ENCODE peak calls at places on chromosomes 4 and X, in nine cellular contexts. I is psoas muscle; Y is tibial artery; A is heart right ventricle; L is iPS DF 6.9; C is neural progenitor cell; Q is esophagus muscularis mucosa; B is heart left ventricle; F is CD8-positive, alpha-beta memory T cell. J is an unnamed sample.

GRCh38 chr4:139978692-139979091 is 175.3 kb downstream of the MAML3 start:
- DNase-seq in I (no peak), Y (no peak), A (no peak), L (no peak), C (no peak), Q (no peak), B (no peak), F (no peak), J (no peak)

GRCh38 chrX:1528186-1528883 is 8.7 kb downstream of the P2RY8 start:
- DNase-seq in I (no peak), Y (no peak), A (no peak), L (no peak), C (no peak), Q (no peak), B (no peak), F (no peak), J (no peak)

GRCh38 chr4:176964116-176964691 is 171.5 kb upstream of the VEGFC start:
- DNase-seq in I (no peak), Y (no peak), A (no peak), L (peak; percentile 13), C (no peak), Q (no peak), B (no peak), F (no peak), J (no peak)

GRCh38 chr4:64625438-64625837 is 216.2 kb upstream of the TECRL start:
- DNase-seq in I (no peak), Y (no peak), A (no peak), L (no peak), C (no peak), Q (no peak), B (no peak), F (no peak), J (no peak)

GRCh38 chrX:19886375-19886774 is 1.0 kb downstream of the SH3KBP1 start:
- DNase-seq in I (no peak), Y (no peak), A (no peak), L (no peak), C (peak; percentile 15), Q (no peak), B (no peak), F (no peak), J (no peak)

GRCh38 chr4:186932631-186933150 is 209.0 kb upstream of the FAT1 start:
- DNase-seq in I (no peak), Y (no peak), A (no peak), L (no peak), C (no peak), Q (no peak), B (no peak), F (no peak), J (no peak)

GRCh38 chr4:173014113-173014558 is 154.5 kb upstream of the GALNT7 start:
- DNase-seq in I (no peak), Y (no peak), A (peak; percentile 13), L (peak; percentile 68), C (peak; percentile 83), Q (no peak), B (peak; percentile 26), F (no peak), J (no peak)

GRCh38 chr4:89305712-89306437 is 1.7 kb downstream of the GPRIN3 start:
- DNase-seq in I (no peak), Y (no peak), A (no peak), L (no peak), C (no peak), Q (no peak), B (no peak), F (no peak), J (peak; percentile 34)

GRCh38 chr4:150886597-150886996 is 128.5 kb downstream of the LRBA start:
- DNase-seq in I (no peak), Y (no peak), A (no peak), L (no peak), C (no peak), Q (no peak), B (no peak), F (no peak), J (no peak)

GRCh38 chr4:51858605-51859211 is 15.8 kb downstream of the DCUN1D4 start:
- DNase-seq in I (no peak), Y (no peak), A (no peak), L (no peak), C (no peak), Q (peak; percentile 29), B (no peak), F (no peak), J (no peak)

GRCh38 chr4:187124311-187124710 is 400.7 kb upstream of the FAT1 start:
- DNase-seq in I (no peak), Y (no peak), A (no peak), L (no peak), C (peak; percentile 57), Q (no peak), B (no peak), F (no peak), J (no peak)

GRCh38 chr4:106301393-106302084 is 14.5 kb downstream of the TBCK start:
- DNase-seq in I (no peak), Y (no peak), A (no peak), L (no peak), C (no peak), Q (no peak), B (no peak), F (no peak), J (no peak)

GRCh38 chrX:70128071-70128470 is 5.2 kb upstream of the IGBP1 start:
- DNase-seq in I (no peak), Y (no peak), A (no peak), L (no peak), C (peak; percentile 9), Q (no peak), B (no peak), F (no peak), J (no peak)

GRCh38 chrX:112163916-112164315 is 81.3 kb upstream of the TRPC5 start:
- DNase-seq in I (no peak), Y (no peak), A (no peak), L (no peak), C (no peak), Q (no peak), B (no peak), F (no peak), J (no peak)

GRCh38 chrX:10486373-10486772 is 134.0 kb downstream of the MID1 start:
- DNase-seq in I (peak; percentile 6), Y (no peak), A (no peak), L (no peak), C (no peak), Q (no peak), B (no peak), F (no peak), J (no peak)

GRCh38 chr4:27248829-27249228 is 388.2 kb downstream of the STIM2 start:
- DNase-seq in I (no peak), Y (no peak), A (no peak), L (no peak), C (no peak), Q (no peak), B (no peak), F (no peak), J (no peak)

GRCh38 chr4:110518889-110519490 is 43.0 kb downstream of the ENPEP start:
- DNase-seq in I (no peak), Y (no peak), A (no peak), L (no peak), C (peak; percentile 38), Q (no peak), B (no peak), F (peak; percentile 6), J (peak; percentile 15)

GRCh38 chr4:77074961-77075855 is 581 bp downstream of the CCNI start:
- DNase-seq in I (peak; percentile 81), Y (peak; percentile 80), A (peak; percentile 86), L (no peak), C (peak; percentile 80), Q (peak; percentile 94), B (peak; percentile 85), F (peak; percentile 69), J (peak; percentile 69)

GRCh38 chr4:142813388-142813787 is 32.7 kb downstream of the INPP4B start:
- DNase-seq in I (no peak), Y (no peak), A (no peak), L (no peak), C (no peak), Q (no peak), B (no peak), F (no peak), J (no peak)

DNA sequence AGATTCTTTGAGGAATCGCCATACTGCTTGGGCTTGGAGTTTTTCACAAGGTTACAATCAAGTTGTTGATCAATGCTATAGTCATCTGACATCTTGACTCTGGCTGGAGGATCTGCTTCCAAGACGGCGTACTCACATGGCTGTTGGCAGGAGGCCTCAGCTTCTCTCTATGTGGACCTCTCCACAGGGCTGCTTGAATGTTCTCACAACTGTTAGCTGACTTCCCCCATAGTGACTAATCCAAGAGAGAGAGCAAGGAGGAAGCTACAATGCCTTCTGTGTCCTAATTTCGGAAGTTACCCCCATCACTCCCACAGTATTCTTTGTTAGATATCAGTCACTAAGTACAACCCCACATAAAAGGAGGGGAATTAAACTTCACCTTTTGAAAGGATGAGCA is 10.3 kb downstream of the EGFL6 start:
- DNase-seq in I (no peak), Y (no peak), A (no peak), L (no peak), C (no peak), Q (no peak), B (no peak), F (no peak), J (no peak)
- H3K4me1 ChIP-seq in I (no peaks in the 10 kb centered on the region), Y (no peaks in the 10 kb centered on the region), A (no peaks in the 10 kb centered on the region), L (no peaks in the 10 kb centered on the region), C (no peaks in the 10 kb centered on the region), Q (no peaks in the 10 kb centered on the region), B (no peaks in the 10 kb centered on the region), F (no peaks in the 10 kb centered on the region), J (no peaks in the 10 kb centered on the region)

GRCh38 chrX:153653556-153653955 is 6.6 kb downstream of the DUSP9 start:
- DNase-seq in I (no peak), Y (no peak), A (no peak), L (no peak), C (no peak), Q (no peak), B (no peak), F (no peak), J (no peak)

GRCh38 chrX:153662266-153662665 is 11.3 kb downstream of the PNCK start:
- DNase-seq in I (peak; percentile 43), Y (peak; percentile 40), A (peak; percentile 16), L (no peak), C (peak; percentile 64), Q (no peak), B (no peak), F (peak; percentile 35), J (peak; percentile 59)

GRCh38 chrX:153657161-153657560 is 10.2 kb downstream of the DUSP9 start:
- DNase-seq in I (no peak), Y (no peak), A (no peak), L (no peak), C (no peak), Q (no peak), B (no peak), F (no peak), J (no peak)

GRCh38 chrX:153659268-153659667 is 12.3 kb downstream of the DUSP9 start:
- DNase-seq in I (no peak), Y (no peak), A (no peak), L (no peak), C (no peak), Q (no peak), B (no peak), F (no peak), J (no peak)
- H3K27me3 ChIP-seq in I (no peaks in the 10 kb centered on the region), Y (peaks cover 19% of the 10 kb centered on the region), A (peaks cover 32% of the 10 kb centered on the region), L (no peaks in the 10 kb centered on the region), C (peaks cover 38% of the 10 kb centered on the region), Q (peaks cover 12% of the 10 kb centered on the region), B (no peaks in the 10 kb centered on the region), F (no peaks in the 10 kb centered on the region), J (no peaks in the 10 kb centered on the region)

GRCh38 chr4:15895517-15895916 is 43.0 kb downstream of the FGFBP1 start:
- DNase-seq in I (no peak), Y (no peak), A (no peak), L (no peak), C (no peak), Q (no peak), B (no peak), F (no peak), J (no peak)
- H3K4me1 ChIP-seq in I (no peaks in the 10 kb centered on the region), Y (no peaks in the 10 kb centered on the region), A (no peaks in the 10 kb centered on the region), L (no peaks in the 10 kb centered on the region), C (peaks cover 27% of the 10 kb centered on the region), Q (peaks cover 72% of the 10 kb centered on the region), B (no peaks in the 10 kb centered on the region), F (no peaks in the 10 kb centered on the region), J (no peaks in the 10 kb centered on the region)

GRCh38 chrX:134546187-134546586 is 86.2 kb downstream of the HPRT1 start:
- DNase-seq in I (no peak), Y (no peak), A (no peak), L (no peak), C (no peak), Q (no peak), B (no peak), F (no peak), J (no peak)
- H3K27me3 ChIP-seq in I (peaks cover 1% of the 10 kb centered on the region), Y (peaks cover 17% of the 10 kb centered on the region), A (peaks cover 21% of the 10 kb centered on the region), L (peaks cover 5% of the 10 kb centered on the region), C (peaks cover 78% of the 10 kb centered on the region), Q (peaks cover 12% of the 10 kb centered on the region), B (no peaks in the 10 kb centered on the region), F (peaks cover 24% of the 10 kb centered on the region), J (no peaks in the 10 kb centered on the region)